ENCODE peak calls at places on chromosome 15, in four cellular contexts. S is H1, V is K562, N is A549. A is an unnamed sample.

GRCh38 chr15:34847598-34847997 is 52.2 kb upstream of the ACTC1 start:
- DNase-seq in S (no peak), V (no peak), N (no peak), A (no peak)

GRCh38 chr15:82916161-82916952 is 36.2 kb downstream of the HOMER2 start:
- DNase-seq in S (no peak), V (no peak), N (no peak), A (no peak)

GRCh38 chr15:64211696-64212095 is 48.9 kb upstream of the PPIB start:
- DNase-seq in S (no peak), V (no peak), N (no peak), A (no peak)

GRCh38 chr15:91196768-91197167 is 96.7 kb downstream of the SV2B start:
- DNase-seq in S (no peak), V (no peak), N (no peak), A (no peak)

GRCh38 chr15:85649372-85649771 is 145.4 kb downstream of the KLHL25 start:
- DNase-seq in S (no peak), V (no peak), N (no peak), A (peak; percentile 74)

GRCh38 chr15:85314653-85315052 is 65.8 kb upstream of the AKAP13 start:
- DNase-seq in S (no peak), V (no peak), N (no peak), A (no peak)

GRCh38 chr15:35671197-35671596 is 125.2 kb upstream of the DPH6 start:
- DNase-seq in S (no peak), V (no peak), N (no peak), A (no peak)

GRCh38 chr15:85837011-85837433 is 42.3 kb upstream of the KLHL25 start:
- DNase-seq in S (no peak), V (no peak), N (peak; percentile 80), A (peak; percentile 84)

GRCh38 chr15:41993447-41994170 is 21.3 kb upstream of the EHD4 start:
- DNase-seq in S (no peak), V (no peak), N (no peak), A (no peak)

GRCh38 chr15:92643849-92644815 is 11.4 kb downstream of the FAM174B start:
- DNase-seq in S (no peak), V (no peak), N (no peak), A (no peak)

GRCh38 chr15:39079296-39079834 is 501.5 kb upstream of the THBS1 start:
- DNase-seq in S (no peak), V (no peak), N (peak; percentile 19), A (no peak)

GRCh38 chr15:76929011-76929760 is 2.4 kb upstream of the RCN2 start:
- DNase-seq in S (no peak), V (no peak), N (no peak), A (no peak)

GRCh38 chr15:94523873-94524272 is 292.5 kb downstream of the MCTP2 start:
- DNase-seq in S (no peak), V (no peak), N (no peak), A (no peak)

GRCh38 chr15:65416845-65417416 is 5.8 kb downstream of the IGDCC4 start:
- DNase-seq in S (peak; percentile 88), V (no peak), N (no peak), A (no peak)

GRCh38 chr15:29864501-29864900 is 42.2 kb upstream of the TJP1 start:
- DNase-seq in S (no peak), V (no peak), N (no peak), A (no peak)

GRCh38 chr15:70078578-70079417 is 18.9 kb downstream of the TLE3 start:
- DNase-seq in S (no peak), V (peak; percentile 38), N (no peak), A (peak; percentile 92)
- H3K27ac ChIP-seq in S (no peak overlapping the region), V (no peak overlapping the region), N (no peak overlapping the region), A (peak overlapping the region; percentile 90)

DNA sequence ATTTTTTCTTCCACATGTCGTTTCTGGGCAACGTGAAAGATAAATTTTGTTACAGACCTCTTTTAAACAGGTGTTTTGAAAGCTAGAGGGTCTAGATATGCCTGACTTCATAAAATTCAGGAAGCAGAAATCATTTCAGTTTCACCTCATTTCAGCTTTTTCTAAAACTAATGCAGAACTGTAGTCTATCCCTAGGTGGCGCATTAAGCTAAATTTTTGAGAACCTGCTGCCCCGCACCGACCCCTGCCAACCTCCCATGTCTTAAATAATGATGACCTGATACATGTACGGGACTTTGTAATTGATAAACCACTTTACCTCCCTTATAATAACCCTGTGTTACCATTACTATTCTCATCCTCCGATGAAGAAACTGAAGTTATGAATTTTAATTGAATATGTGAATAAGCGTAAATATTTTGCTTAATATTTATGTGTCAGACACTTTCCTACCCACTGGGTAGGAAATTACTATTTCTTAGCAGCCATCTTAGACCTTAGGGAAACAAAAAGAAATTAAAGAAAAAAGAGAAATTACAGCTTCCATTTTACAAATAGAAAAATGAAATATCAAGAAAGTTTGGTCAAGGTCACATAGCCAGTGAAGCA is 78.7 kb upstream of the GCNT3 start:
- DNase-seq in S (no peak), V (peak; percentile 44), N (peak; percentile 29), A (peak; percentile 41)
- TF ChIP-seq JUN in S (no peak), V (no peak), N (no peak), A (no peak)

GRCh38 chr15:68619303-68619698 is 40.5 kb downstream of the CORO2B start:
- DNase-seq in S (no peak), V (no peak), N (no peak), A (no peak)

GRCh38 chr15:68621535-68621934 is 42.7 kb downstream of the CORO2B start:
- DNase-seq in S (no peak), V (no peak), N (no peak), A (no peak)

GRCh38 chr15:68623301-68623892 is 44.6 kb downstream of the CORO2B start:
- DNase-seq in S (no peak), V (no peak), N (no peak), A (no peak)

GRCh38 chr15:68618339-68619302 is 39.8 kb downstream of the CORO2B start:
- DNase-seq in S (no peak), V (no peak), N (no peak), A (no peak)

DNA sequence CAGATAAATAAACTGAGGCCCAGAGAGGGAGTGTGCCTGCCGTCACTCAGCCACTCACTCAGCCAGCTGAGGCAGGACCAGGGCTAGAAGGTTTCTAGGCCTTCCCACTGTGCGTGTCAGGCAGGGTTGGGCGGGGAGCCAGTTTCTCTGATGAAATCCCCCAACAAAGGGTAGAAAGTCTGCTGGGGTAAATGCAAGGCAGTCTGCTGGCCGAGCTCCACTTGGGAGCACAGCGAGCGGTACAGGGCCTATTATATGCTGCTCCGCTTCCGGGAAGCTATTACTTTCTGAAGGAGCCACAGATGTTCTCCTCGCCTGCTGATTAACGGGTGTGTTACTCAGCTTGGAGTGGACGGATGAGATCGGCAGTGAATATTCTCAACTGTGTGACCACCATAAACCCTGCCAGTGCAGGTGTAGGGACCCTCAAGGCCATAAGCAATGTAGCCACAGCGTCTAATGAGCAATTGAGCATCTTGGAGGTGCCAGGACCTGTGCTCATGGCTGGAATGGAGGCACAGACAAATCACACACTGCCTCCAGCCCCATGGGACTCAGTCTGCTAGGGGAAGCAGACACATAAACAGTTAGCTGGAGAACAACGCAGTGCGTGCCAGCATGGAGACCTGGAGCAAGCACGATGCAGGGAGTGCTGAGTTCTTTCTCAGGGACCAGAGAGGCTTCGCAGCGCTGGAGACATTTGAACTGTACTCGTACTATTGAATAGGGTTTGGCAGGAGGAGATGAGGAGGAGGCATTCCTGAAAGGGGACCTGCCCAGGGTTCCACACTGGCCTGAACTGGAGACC is 42.1 kb downstream of the CORO2B start:
- DNase-seq in S (no peak), V (no peak), N (no peak), A (no peak)
- H3K27ac ChIP-seq in S (peak overlapping the region; percentile 12), V (no peak overlapping the region), N (no peak overlapping the region), A (no peak overlapping the region)

GRCh38 chr15:58748787-58749531 is 548 bp downstream of the ADAM10 start:
- DNase-seq in S (peak; percentile 70), V (peak; percentile 60), N (peak; percentile 49), A (peak; percentile 39)
- TF ChIP-seq JUN in S (no peak), V (no peak), N (peak; percentile 26), A (no peak)

GRCh38 chr15:48898083-48898482 is 20.1 kb downstream of the EID1 start:
- DNase-seq in S (no peak), V (no peak), N (no peak), A (no peak)
- H3K27ac ChIP-seq in S (no peak overlapping the region), V (no peak overlapping the region), N (no peak overlapping the region), A (no peak overlapping the region)

DNA sequence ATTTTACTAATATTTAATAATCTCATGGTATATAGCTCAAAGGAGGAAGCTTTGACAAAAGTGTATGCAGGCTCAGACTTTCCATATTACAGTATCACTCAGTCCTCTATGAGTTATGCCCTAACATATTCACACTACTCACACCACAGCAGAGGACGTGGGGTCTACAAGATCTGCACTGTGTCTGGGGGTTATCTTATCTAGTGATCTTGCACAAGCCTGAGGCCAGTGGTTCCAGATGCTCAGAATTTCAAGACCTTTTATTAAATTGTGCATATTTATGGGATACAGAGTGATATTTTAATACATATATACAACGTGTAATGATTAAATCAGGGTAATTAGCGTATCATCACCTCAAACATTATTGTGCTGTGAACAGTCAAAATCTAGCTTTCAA is 933.1 kb downstream of the SQOR start:
- DNase-seq in S (no peak), V (no peak), N (no peak), A (no peak)
- TF ChIP-seq JUN in S (no peak), V (no peak), N (no peak), A (no peak)